ENCODE peak calls at places on chromosomes 11 and 22, in six cellular contexts. One of them, this sample, is unnamed.

GRCh38 chr11:70510106-70510505 is 111.8 kb downstream of the CTTN start:
- DNase-seq in tibial nerve: no peak
- DNase-seq in AG04450: no peak
- DNase-seq in mucosa of descending colon: peak
- DNase-seq in astrocyte of the spinal cord: no peak
- DNase-seq in Peyer's patch: no peak
- DNase-seq in this sample: no peak

GRCh38 chr11:25859776-25860175 is 472.2 kb upstream of the ANO3 start:
- DNase-seq in mucosa of descending colon: no peak
- DNase-seq in Peyer's patch: no peak
- DNase-seq in astrocyte of the spinal cord: no peak
- DNase-seq in AG04450: no peak
- DNase-seq in tibial nerve: no peak
- DNase-seq in this sample: no peak

GRCh38 chr11:117669062-117669461 is 128.0 kb downstream of the DSCAML1 start:
- DNase-seq in tibial nerve: no peak
- DNase-seq in mucosa of descending colon: no peak
- DNase-seq in Peyer's patch: no peak
- DNase-seq in AG04450: no peak
- DNase-seq in astrocyte of the spinal cord: no peak
- DNase-seq in this sample: no peak

GRCh38 chr22:33913188-33913587 is 7.1 kb downstream of the LARGE1 start:
- DNase-seq in mucosa of descending colon: no peak
- DNase-seq in Peyer's patch: no peak
- DNase-seq in astrocyte of the spinal cord: no peak
- DNase-seq in AG04450: no peak
- DNase-seq in tibial nerve: no peak
- DNase-seq in this sample: no peak

GRCh38 chr11:74819400-74819799 is 70.8 kb downstream of the RNF169 start:
- DNase-seq in tibial nerve: no peak
- DNase-seq in Peyer's patch: no peak
- DNase-seq in astrocyte of the spinal cord: no peak
- DNase-seq in mucosa of descending colon: no peak
- DNase-seq in AG04450: no peak
- DNase-seq in this sample: peak

GRCh38 chr11:131609317-131609716 is 238.9 kb downstream of the NTM start:
- DNase-seq in AG04450: peak
- DNase-seq in tibial nerve: no peak
- DNase-seq in mucosa of descending colon: no peak
- DNase-seq in astrocyte of the spinal cord: peak
- DNase-seq in Peyer's patch: no peak
- DNase-seq in this sample: peak

GRCh38 chr11:18721576-18722292 is 4.3 kb downstream of the IGSF22 start:
- DNase-seq in Peyer's patch: peak
- DNase-seq in AG04450: no peak
- DNase-seq in mucosa of descending colon: peak
- DNase-seq in tibial nerve: no peak
- DNase-seq in astrocyte of the spinal cord: peak
- DNase-seq in this sample: peak

GRCh38 chr11:112477152-112477928 is 216.7 kb upstream of the PLET1 start:
- DNase-seq in AG04450: no peak
- DNase-seq in mucosa of descending colon: no peak
- DNase-seq in astrocyte of the spinal cord: no peak
- DNase-seq in tibial nerve: no peak
- DNase-seq in Peyer's patch: no peak
- DNase-seq in this sample: no peak

GRCh38 chr11:106470230-106470629 is 392.8 kb downstream of the AASDHPPT start:
- DNase-seq in astrocyte of the spinal cord: no peak
- DNase-seq in Peyer's patch: no peak
- DNase-seq in mucosa of descending colon: no peak
- DNase-seq in tibial nerve: no peak
- DNase-seq in AG04450: no peak
- DNase-seq in this sample: no peak

GRCh38 chr11:85965202-85965601 is 103.7 kb downstream of the PICALM start:
- DNase-seq in Peyer's patch: no peak
- DNase-seq in astrocyte of the spinal cord: no peak
- DNase-seq in tibial nerve: no peak
- DNase-seq in AG04450: peak
- DNase-seq in mucosa of descending colon: no peak
- DNase-seq in this sample: no peak

GRCh38 chr11:108973402-108974119 is 308.7 kb downstream of the DDX10 start:
- DNase-seq in Peyer's patch: no peak
- DNase-seq in tibial nerve: no peak
- DNase-seq in mucosa of descending colon: no peak
- DNase-seq in astrocyte of the spinal cord: peak
- DNase-seq in AG04450: peak
- DNase-seq in this sample: peak

GRCh38 chr11:72378704-72379383 is 55.5 kb downstream of the CLPB start:
- DNase-seq in mucosa of descending colon: no peak
- DNase-seq in astrocyte of the spinal cord: peak
- DNase-seq in AG04450: no peak
- DNase-seq in tibial nerve: peak
- DNase-seq in Peyer's patch: no peak
- DNase-seq in this sample: peak

GRCh38 chr11:77249427-77249826 is 52.1 kb downstream of the GDPD4 start:
- DNase-seq in mucosa of descending colon: no peak
- DNase-seq in tibial nerve: no peak
- DNase-seq in AG04450: no peak
- DNase-seq in Peyer's patch: no peak
- DNase-seq in astrocyte of the spinal cord: peak
- DNase-seq in this sample: no peak

GRCh38 chr11:67645521-67646457 is 4.7 kb downstream of the ACY3 start:
- DNase-seq in Peyer's patch: no peak
- DNase-seq in astrocyte of the spinal cord: no peak
- DNase-seq in AG04450: no peak
- DNase-seq in tibial nerve: no peak
- DNase-seq in mucosa of descending colon: peak
- DNase-seq in this sample: no peak

GRCh38 chr11:115707180-115707905 is 203.1 kb upstream of the CADM1 start:
- DNase-seq in astrocyte of the spinal cord: peak
- DNase-seq in AG04450: no peak
- DNase-seq in tibial nerve: no peak
- DNase-seq in Peyer's patch: no peak
- DNase-seq in mucosa of descending colon: no peak
- DNase-seq in this sample: peak

GRCh38 chr22:38506118-38506962 is at the start of gene DDX17:
- DNase-seq in Peyer's patch: peak
- DNase-seq in tibial nerve: peak
- DNase-seq in AG04450: peak
- DNase-seq in astrocyte of the spinal cord: peak
- DNase-seq in mucosa of descending colon: peak
- DNase-seq in this sample: peak
- TF ChIP-seq CTCF in Peyer's patch: no peak
- TF ChIP-seq CTCF in tibial nerve: peak
- TF ChIP-seq CTCF in AG04450: no peak
- TF ChIP-seq CTCF in astrocyte of the spinal cord: no peak
- TF ChIP-seq CTCF in mucosa of descending colon: no peak
- TF ChIP-seq CTCF in this sample: no peak

DNA sequence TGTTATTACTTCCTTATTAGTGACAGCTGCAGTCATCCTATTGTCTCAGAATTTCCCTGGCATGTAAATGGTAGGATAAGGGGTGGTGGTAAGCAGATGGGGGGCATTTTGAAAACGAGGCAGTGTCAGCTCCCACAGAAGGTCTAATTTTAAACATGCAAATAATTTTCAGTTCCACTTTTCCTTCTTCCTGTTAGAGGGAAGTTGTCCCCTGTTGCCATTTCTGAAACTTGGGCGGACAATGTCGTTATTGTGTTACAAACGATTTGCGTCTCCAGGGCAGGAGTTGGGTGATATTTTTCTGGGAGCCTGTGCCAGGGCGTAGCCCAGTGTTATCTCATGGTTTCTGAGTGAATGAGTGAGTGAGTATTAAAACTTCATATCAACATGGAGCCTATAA is 7.4 kb downstream of the PTPRJ start:
- DNase-seq in mucosa of descending colon: peak
- DNase-seq in AG04450: no peak
- DNase-seq in Peyer's patch: no peak
- DNase-seq in astrocyte of the spinal cord: no peak
- DNase-seq in tibial nerve: no peak
- DNase-seq in this sample: no peak
- H3K4me3 ChIP-seq in mucosa of descending colon: no peak
- H3K4me3 ChIP-seq in AG04450: no peak
- H3K4me3 ChIP-seq in Peyer's patch: no peak
- H3K4me3 ChIP-seq in astrocyte of the spinal cord: no peak
- H3K4me3 ChIP-seq in tibial nerve: no peak
- H3K4me3 ChIP-seq in this sample: no peak

GRCh38 chr11:35464308-35464707 is 45.0 kb upstream of the SLC1A2 start:
- DNase-seq in tibial nerve: no peak
- DNase-seq in astrocyte of the spinal cord: no peak
- DNase-seq in AG04450: no peak
- DNase-seq in Peyer's patch: no peak
- DNase-seq in mucosa of descending colon: no peak
- DNase-seq in this sample: no peak
- TF ChIP-seq CTCF in tibial nerve: no peak
- TF ChIP-seq CTCF in astrocyte of the spinal cord: peak
- TF ChIP-seq CTCF in AG04450: peak
- TF ChIP-seq CTCF in Peyer's patch: no peak
- TF ChIP-seq CTCF in mucosa of descending colon: no peak
- TF ChIP-seq CTCF in this sample: peak

GRCh38 chr11:17075506-17075905 is 2.0 kb downstream of the RPS13 start:
- DNase-seq in AG04450: no peak
- DNase-seq in mucosa of descending colon: no peak
- DNase-seq in tibial nerve: no peak
- DNase-seq in astrocyte of the spinal cord: no peak
- DNase-seq in Peyer's patch: no peak
- DNase-seq in this sample: no peak

GRCh38 chr11:17073370-17074027 is 4.0 kb downstream of the RPS13 start:
- DNase-seq in tibial nerve: no peak
- DNase-seq in mucosa of descending colon: no peak
- DNase-seq in astrocyte of the spinal cord: no peak
- DNase-seq in AG04450: no peak
- DNase-seq in Peyer's patch: no peak
- DNase-seq in this sample: no peak

GRCh38 chr11:17077520-17078401 is at the start of gene RPS13:
- DNase-seq in Peyer's patch: peak
- DNase-seq in AG04450: peak
- DNase-seq in astrocyte of the spinal cord: peak
- DNase-seq in tibial nerve: peak
- DNase-seq in mucosa of descending colon: peak
- DNase-seq in this sample: peak

GRCh38 chr11:17076517-17077239 is 789 bp downstream of the RPS13 start:
- DNase-seq in tibial nerve: no peak
- DNase-seq in mucosa of descending colon: no peak
- DNase-seq in astrocyte of the spinal cord: peak
- DNase-seq in AG04450: no peak
- DNase-seq in Peyer's patch: no peak
- DNase-seq in this sample: peak

GRCh38 chr11:17077240-17077519 is 287 bp downstream of the RPS13 start:
- DNase-seq in AG04450: no peak
- DNase-seq in tibial nerve: no peak
- DNase-seq in Peyer's patch: no peak
- DNase-seq in astrocyte of the spinal cord: no peak
- DNase-seq in mucosa of descending colon: no peak
- DNase-seq in this sample: peak
- H3K4me3 ChIP-seq in AG04450: peak
- H3K4me3 ChIP-seq in tibial nerve: peak
- H3K4me3 ChIP-seq in Peyer's patch: peak
- H3K4me3 ChIP-seq in astrocyte of the spinal cord: peak
- H3K4me3 ChIP-seq in mucosa of descending colon: peak
- H3K4me3 ChIP-seq in this sample: peak

GRCh38 chr11:79055866-79056632 is 384.8 kb downstream of the TENM4 start:
- DNase-seq in Peyer's patch: no peak
- DNase-seq in astrocyte of the spinal cord: peak
- DNase-seq in mucosa of descending colon: no peak
- DNase-seq in tibial nerve: no peak
- DNase-seq in AG04450: no peak
- DNase-seq in this sample: peak
- TF ChIP-seq CTCF in Peyer's patch: no peak
- TF ChIP-seq CTCF in astrocyte of the spinal cord: peak
- TF ChIP-seq CTCF in mucosa of descending colon: no peak
- TF ChIP-seq CTCF in tibial nerve: no peak
- TF ChIP-seq CTCF in AG04450: no peak
- TF ChIP-seq CTCF in this sample: peak

GRCh38 chr22:20750461-20751184 is 23.3 kb upstream of the SERPIND1 start:
- DNase-seq in astrocyte of the spinal cord: peak
- DNase-seq in Peyer's patch: peak
- DNase-seq in AG04450: peak
- DNase-seq in tibial nerve: peak
- DNase-seq in mucosa of descending colon: no peak
- DNase-seq in this sample: peak

GRCh38 chr22:20751185-20751851 is 22.6 kb upstream of the SERPIND1 start:
- DNase-seq in AG04450: no peak
- DNase-seq in Peyer's patch: no peak
- DNase-seq in mucosa of descending colon: no peak
- DNase-seq in tibial nerve: no peak
- DNase-seq in astrocyte of the spinal cord: no peak
- DNase-seq in this sample: peak

GRCh38 chr22:20748820-20749428 is 25.0 kb upstream of the SERPIND1 start:
- DNase-seq in AG04450: no peak
- DNase-seq in astrocyte of the spinal cord: peak
- DNase-seq in tibial nerve: no peak
- DNase-seq in Peyer's patch: peak
- DNase-seq in mucosa of descending colon: no peak
- DNase-seq in this sample: peak

GRCh38 chr22:20748082-20748481 is 25.8 kb upstream of the SERPIND1 start:
- DNase-seq in tibial nerve: no peak
- DNase-seq in mucosa of descending colon: no peak
- DNase-seq in AG04450: no peak
- DNase-seq in astrocyte of the spinal cord: no peak
- DNase-seq in Peyer's patch: peak
- DNase-seq in this sample: no peak

DNA sequence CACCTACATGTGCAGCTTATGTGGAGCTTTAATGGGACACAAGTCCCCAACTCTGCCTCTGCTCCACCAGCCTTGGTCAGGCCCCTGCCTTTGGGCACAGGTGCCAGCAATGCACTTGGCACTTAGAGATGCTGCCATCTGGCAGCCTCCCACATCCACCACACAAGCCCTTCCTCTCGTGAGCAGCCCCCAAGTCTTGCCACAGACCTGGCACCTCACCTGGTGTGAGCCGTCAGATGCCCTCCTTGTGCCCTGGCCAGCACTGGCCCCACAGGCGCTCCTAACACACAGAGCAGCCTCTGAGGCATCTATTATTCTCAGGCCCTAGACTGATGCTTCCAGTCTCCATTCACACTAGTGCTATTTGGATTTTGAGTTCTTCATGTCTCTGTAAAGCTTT is 24.5 kb upstream of the SERPIND1 start:
- DNase-seq in AG04450: no peak
- DNase-seq in astrocyte of the spinal cord: no peak
- DNase-seq in tibial nerve: no peak
- DNase-seq in Peyer's patch: no peak
- DNase-seq in mucosa of descending colon: no peak
- DNase-seq in this sample: no peak
- H3K4me3 ChIP-seq in AG04450: no peak
- H3K4me3 ChIP-seq in astrocyte of the spinal cord: no peak
- H3K4me3 ChIP-seq in tibial nerve: no peak
- H3K4me3 ChIP-seq in Peyer's patch: no peak
- H3K4me3 ChIP-seq in mucosa of descending colon: no peak
- H3K4me3 ChIP-seq in this sample: no peak

GRCh38 chr22:31120642-31121041 is 2.1 kb upstream of the INPP5J start:
- DNase-seq in tibial nerve: no peak
- DNase-seq in mucosa of descending colon: no peak
- DNase-seq in astrocyte of the spinal cord: no peak
- DNase-seq in Peyer's patch: no peak
- DNase-seq in AG04450: no peak
- DNase-seq in this sample: no peak
- TF ChIP-seq CTCF in tibial nerve: no peak
- TF ChIP-seq CTCF in mucosa of descending colon: no peak
- TF ChIP-seq CTCF in astrocyte of the spinal cord: no peak
- TF ChIP-seq CTCF in Peyer's patch: no peak
- TF ChIP-seq CTCF in AG04450: no peak
- TF ChIP-seq CTCF in this sample: no peak

GRCh38 chr11:46278387-46279173 is 1.1 kb downstream of the CREB3L1 start:
- DNase-seq in tibial nerve: no peak
- DNase-seq in mucosa of descending colon: peak
- DNase-seq in AG04450: no peak
- DNase-seq in Peyer's patch: no peak
- DNase-seq in astrocyte of the spinal cord: peak
- DNase-seq in this sample: peak
- H3K4me3 ChIP-seq in tibial nerve: peak
- H3K4me3 ChIP-seq in mucosa of descending colon: peak
- H3K4me3 ChIP-seq in AG04450: peak
- H3K4me3 ChIP-seq in Peyer's patch: peak
- H3K4me3 ChIP-seq in astrocyte of the spinal cord: peak
- H3K4me3 ChIP-seq in this sample: peak

This sample was measured in choroid plexus epithelial cell.